ENCODE peak calls at places on chromosomes 7 and 10, in nine cellular contexts. One of them, this sample, is unnamed.
A peak's percentile ranks its signal among the peaks of the same experiment; 100 is the strongest.

GRCh38 chr10:77049896-77050295 is 587.7 kb downstream of the KCNMA1 start:
- DNase-seq in trophoblast cell: peak; percentile 26
- DNase-seq in psoas muscle: no peak
- DNase-seq in RWPE2: no peak
- DNase-seq in H7: no peak
- DNase-seq in epithelial cell of proximal tubule: no peak
- DNase-seq in fibroblast of mammary gland: no peak
- DNase-seq in BJ: peak; percentile 5
- DNase-seq in NB4: no peak
- DNase-seq in this sample: peak; percentile 21

GRCh38 chr7:41428330-41428729 is 274.6 kb downstream of the INHBA start:
- DNase-seq in trophoblast cell: no peak
- DNase-seq in psoas muscle: no peak
- DNase-seq in RWPE2: no peak
- DNase-seq in H7: no peak
- DNase-seq in epithelial cell of proximal tubule: no peak
- DNase-seq in fibroblast of mammary gland: no peak
- DNase-seq in BJ: no peak
- DNase-seq in NB4: no peak
- DNase-seq in this sample: no peak

GRCh38 chr10:60661627-60662026 is 116.7 kb upstream of the CDK1 start:
- DNase-seq in trophoblast cell: peak; percentile 94
- DNase-seq in psoas muscle: no peak
- DNase-seq in RWPE2: no peak
- DNase-seq in H7: no peak
- DNase-seq in epithelial cell of proximal tubule: no peak
- DNase-seq in fibroblast of mammary gland: peak; percentile 12
- DNase-seq in BJ: peak; percentile 14
- DNase-seq in NB4: no peak
- DNase-seq in this sample: no peak

GRCh38 chr7:1355568-1356340 is 103.5 kb downstream of the MICALL2 start:
- DNase-seq in trophoblast cell: no peak
- DNase-seq in psoas muscle: no peak
- DNase-seq in RWPE2: peak; percentile 41
- DNase-seq in H7: peak; percentile 72
- DNase-seq in epithelial cell of proximal tubule: no peak
- DNase-seq in fibroblast of mammary gland: no peak
- DNase-seq in BJ: no peak
- DNase-seq in NB4: no peak
- DNase-seq in this sample: no peak

GRCh38 chr10:79055100-79055782 is 13.5 kb upstream of the ZMIZ1 start:
- DNase-seq in trophoblast cell: no peak
- DNase-seq in psoas muscle: no peak
- DNase-seq in RWPE2: peak; percentile 19
- DNase-seq in H7: no peak
- DNase-seq in epithelial cell of proximal tubule: no peak
- DNase-seq in fibroblast of mammary gland: no peak
- DNase-seq in BJ: no peak
- DNase-seq in NB4: no peak
- DNase-seq in this sample: no peak

GRCh38 chr7:120805636-120806388 is 52.1 kb downstream of the TSPAN12 start:
- DNase-seq in trophoblast cell: peak; percentile 89
- DNase-seq in psoas muscle: no peak
- DNase-seq in RWPE2: no peak
- DNase-seq in H7: peak; percentile 40
- DNase-seq in epithelial cell of proximal tubule: no peak
- DNase-seq in fibroblast of mammary gland: peak; percentile 67
- DNase-seq in BJ: no peak
- DNase-seq in NB4: peak; percentile 71
- DNase-seq in this sample: no peak

GRCh38 chr7:31071316-31071715 is 19.2 kb downstream of the ADCYAP1R1 start:
- DNase-seq in trophoblast cell: no peak
- DNase-seq in psoas muscle: no peak
- DNase-seq in RWPE2: no peak
- DNase-seq in H7: no peak
- DNase-seq in epithelial cell of proximal tubule: no peak
- DNase-seq in fibroblast of mammary gland: no peak
- DNase-seq in BJ: no peak
- DNase-seq in NB4: no peak
- DNase-seq in this sample: no peak

GRCh38 chr7:39367943-39368342 is 198.3 kb upstream of the YAE1 start:
- DNase-seq in trophoblast cell: no peak
- DNase-seq in psoas muscle: no peak
- DNase-seq in RWPE2: no peak
- DNase-seq in H7: no peak
- DNase-seq in epithelial cell of proximal tubule: no peak
- DNase-seq in fibroblast of mammary gland: no peak
- DNase-seq in BJ: no peak
- DNase-seq in NB4: no peak
- DNase-seq in this sample: no peak

GRCh38 chr10:100115011-100115770 is 33.5 kb upstream of the CPN1 start:
- DNase-seq in trophoblast cell: no peak
- DNase-seq in psoas muscle: no peak
- DNase-seq in RWPE2: no peak
- DNase-seq in H7: peak; percentile 53
- DNase-seq in epithelial cell of proximal tubule: no peak
- DNase-seq in fibroblast of mammary gland: no peak
- DNase-seq in BJ: no peak
- DNase-seq in NB4: no peak
- DNase-seq in this sample: no peak

GRCh38 chr7:50416509-50417299 is 33.4 kb downstream of the FIGNL1 start:
- DNase-seq in trophoblast cell: peak; percentile 23
- DNase-seq in psoas muscle: no peak
- DNase-seq in RWPE2: no peak
- DNase-seq in H7: no peak
- DNase-seq in epithelial cell of proximal tubule: no peak
- DNase-seq in fibroblast of mammary gland: no peak
- DNase-seq in BJ: no peak
- DNase-seq in NB4: peak; percentile 85
- DNase-seq in this sample: no peak

GRCh38 chr10:11874568-11875182 is 51.5 kb downstream of the PROSER2 start:
- DNase-seq in trophoblast cell: peak; percentile 91
- DNase-seq in psoas muscle: no peak
- DNase-seq in RWPE2: no peak
- DNase-seq in H7: peak; percentile 89
- DNase-seq in epithelial cell of proximal tubule: no peak
- DNase-seq in fibroblast of mammary gland: peak; percentile 17
- DNase-seq in BJ: no peak
- DNase-seq in NB4: no peak
- DNase-seq in this sample: no peak

GRCh38 chr7:97187067-97187466 is 69.6 kb downstream of the SDHAF3 start:
- DNase-seq in trophoblast cell: no peak
- DNase-seq in psoas muscle: no peak
- DNase-seq in RWPE2: no peak
- DNase-seq in H7: no peak
- DNase-seq in epithelial cell of proximal tubule: no peak
- DNase-seq in fibroblast of mammary gland: peak; percentile 86
- DNase-seq in BJ: peak; percentile 4
- DNase-seq in NB4: peak; percentile 46
- DNase-seq in this sample: peak; percentile 3

GRCh38 chr7:26117142-26117807 is 34.7 kb upstream of the NFE2L3 start:
- DNase-seq in trophoblast cell: no peak
- DNase-seq in psoas muscle: no peak
- DNase-seq in RWPE2: no peak
- DNase-seq in H7: peak; percentile 47
- DNase-seq in epithelial cell of proximal tubule: no peak
- DNase-seq in fibroblast of mammary gland: no peak
- DNase-seq in BJ: no peak
- DNase-seq in NB4: peak; percentile 58
- DNase-seq in this sample: no peak

GRCh38 chr10:33695536-33695935 is 361.1 kb upstream of the NRP1 start:
- DNase-seq in trophoblast cell: no peak
- DNase-seq in psoas muscle: no peak
- DNase-seq in RWPE2: no peak
- DNase-seq in H7: no peak
- DNase-seq in epithelial cell of proximal tubule: no peak
- DNase-seq in fibroblast of mammary gland: no peak
- DNase-seq in BJ: no peak
- DNase-seq in NB4: no peak
- DNase-seq in this sample: no peak

GRCh38 chr7:35718047-35718446 is 23.1 kb upstream of the HERPUD2 start:
- DNase-seq in trophoblast cell: no peak
- DNase-seq in psoas muscle: no peak
- DNase-seq in RWPE2: no peak
- DNase-seq in H7: no peak
- DNase-seq in epithelial cell of proximal tubule: no peak
- DNase-seq in fibroblast of mammary gland: no peak
- DNase-seq in BJ: no peak
- DNase-seq in NB4: no peak
- DNase-seq in this sample: no peak

GRCh38 chr10:69461327-69462025 is 10.2 kb downstream of the TSPAN15 start:
- DNase-seq in trophoblast cell: no peak
- DNase-seq in psoas muscle: no peak
- DNase-seq in RWPE2: no peak
- DNase-seq in H7: no peak
- DNase-seq in epithelial cell of proximal tubule: no peak
- DNase-seq in fibroblast of mammary gland: no peak
- DNase-seq in BJ: no peak
- DNase-seq in NB4: no peak
- DNase-seq in this sample: no peak

GRCh38 chr7:157775560-157776332 is 438.9 kb downstream of the DNAJB6 start:
- DNase-seq in trophoblast cell: no peak
- DNase-seq in psoas muscle: peak; percentile 4
- DNase-seq in RWPE2: no peak
- DNase-seq in H7: no peak
- DNase-seq in epithelial cell of proximal tubule: no peak
- DNase-seq in fibroblast of mammary gland: no peak
- DNase-seq in BJ: no peak
- DNase-seq in NB4: no peak
- DNase-seq in this sample: no peak

GRCh38 chr7:78530351-78530750 is 731.8 kb downstream of the PHTF2 start:
- DNase-seq in trophoblast cell: peak; percentile 20
- DNase-seq in psoas muscle: no peak
- DNase-seq in RWPE2: no peak
- DNase-seq in H7: no peak
- DNase-seq in epithelial cell of proximal tubule: peak; percentile 26
- DNase-seq in fibroblast of mammary gland: peak; percentile 53
- DNase-seq in BJ: peak; percentile 10
- DNase-seq in NB4: peak; percentile 9
- DNase-seq in this sample: peak; percentile 37

GRCh38 chr10:101283762-101284161 is 54.5 kb upstream of the LBX1 start:
- DNase-seq in trophoblast cell: no peak
- DNase-seq in psoas muscle: no peak
- DNase-seq in RWPE2: no peak
- DNase-seq in H7: no peak
- DNase-seq in epithelial cell of proximal tubule: no peak
- DNase-seq in fibroblast of mammary gland: no peak
- DNase-seq in BJ: no peak
- DNase-seq in NB4: no peak
- DNase-seq in this sample: no peak
- H3K4me3 ChIP-seq in trophoblast cell: no peak overlapping the region
- H3K4me3 ChIP-seq in psoas muscle: peak overlapping the region; percentile 38
- H3K4me3 ChIP-seq in RWPE2: no peak overlapping the region
- H3K4me3 ChIP-seq in H7: peak overlapping the region; percentile 42
- H3K4me3 ChIP-seq in epithelial cell of proximal tubule: no peak overlapping the region
- H3K4me3 ChIP-seq in fibroblast of mammary gland: no peak overlapping the region
- H3K4me3 ChIP-seq in BJ: no peak overlapping the region
- H3K4me3 ChIP-seq in NB4: no peak overlapping the region
- H3K4me3 ChIP-seq in this sample: no peak overlapping the region

DNA sequence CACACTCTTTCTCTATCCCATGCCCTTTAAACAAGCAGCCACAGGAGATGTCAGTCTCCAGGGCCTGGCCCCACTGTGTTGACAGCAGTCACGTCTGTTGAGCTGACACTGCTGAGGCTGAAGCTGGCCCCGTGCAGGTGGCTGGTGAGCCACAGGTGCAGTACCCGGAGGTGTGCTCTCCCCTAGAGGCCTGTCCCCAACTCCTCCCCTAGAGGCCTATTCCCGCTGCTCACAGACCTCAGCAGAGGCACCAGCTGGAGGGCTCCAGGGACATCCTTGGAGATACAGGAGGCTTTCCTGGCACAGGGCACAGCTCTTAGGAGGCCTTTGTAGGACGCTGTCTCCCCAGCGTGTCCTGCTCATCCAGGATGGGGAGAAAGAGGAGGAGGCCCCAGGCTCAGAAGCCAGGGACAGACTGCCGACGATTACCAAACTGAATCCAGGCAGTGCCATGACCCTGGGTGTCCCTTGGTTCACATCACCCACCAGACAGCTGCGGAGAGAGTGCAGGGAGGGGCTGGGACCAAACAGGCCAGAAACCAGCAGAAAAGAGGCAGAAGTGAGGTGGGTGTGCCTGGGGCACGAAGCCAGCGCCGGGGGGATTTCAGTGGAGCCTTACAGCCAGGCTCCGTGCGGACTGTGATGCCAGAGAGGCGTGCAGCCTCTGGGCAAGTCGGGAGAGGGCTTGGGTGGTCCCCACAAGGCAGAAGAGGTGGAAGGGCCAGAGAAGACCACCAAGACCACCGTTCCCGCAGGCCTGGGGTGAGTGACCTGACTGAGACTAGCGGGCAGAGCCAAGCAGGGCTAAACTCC is 18.5 kb upstream of the TTYH3 start:
- DNase-seq in trophoblast cell: no peak
- DNase-seq in psoas muscle: no peak
- DNase-seq in RWPE2: no peak
- DNase-seq in H7: peak; percentile 80
- DNase-seq in epithelial cell of proximal tubule: no peak
- DNase-seq in fibroblast of mammary gland: no peak
- DNase-seq in BJ: no peak
- DNase-seq in NB4: no peak
- DNase-seq in this sample: no peak
- H3K4me3 ChIP-seq in trophoblast cell: no peak overlapping the region
- H3K4me3 ChIP-seq in psoas muscle: peak overlapping the region; percentile 37
- H3K4me3 ChIP-seq in RWPE2: no peak overlapping the region
- H3K4me3 ChIP-seq in H7: no peak overlapping the region
- H3K4me3 ChIP-seq in epithelial cell of proximal tubule: no peak overlapping the region
- H3K4me3 ChIP-seq in fibroblast of mammary gland: no peak overlapping the region
- H3K4me3 ChIP-seq in BJ: no peak overlapping the region
- H3K4me3 ChIP-seq in NB4: no peak overlapping the region
- H3K4me3 ChIP-seq in this sample: no peak overlapping the region

GRCh38 chr10:13890617-13891541 is 304.1 kb downstream of the PRPF18 start:
- DNase-seq in trophoblast cell: peak; percentile 38
- DNase-seq in psoas muscle: peak; percentile 44
- DNase-seq in RWPE2: no peak
- DNase-seq in H7: peak; percentile 64
- DNase-seq in epithelial cell of proximal tubule: no peak
- DNase-seq in fibroblast of mammary gland: peak; percentile 51
- DNase-seq in BJ: no peak
- DNase-seq in NB4: no peak
- DNase-seq in this sample: no peak
- H3K4me3 ChIP-seq in trophoblast cell: peak overlapping the region; percentile 49
- H3K4me3 ChIP-seq in psoas muscle: peak overlapping the region; percentile 66
- H3K4me3 ChIP-seq in RWPE2: peak overlapping the region; percentile 27
- H3K4me3 ChIP-seq in H7: peak overlapping the region; percentile 66
- H3K4me3 ChIP-seq in epithelial cell of proximal tubule: peak overlapping the region; percentile 57
- H3K4me3 ChIP-seq in fibroblast of mammary gland: peak overlapping the region; percentile 71
- H3K4me3 ChIP-seq in BJ: peak overlapping the region; percentile 56
- H3K4me3 ChIP-seq in NB4: no peak overlapping the region
- H3K4me3 ChIP-seq in this sample: peak overlapping the region; percentile 67

DNA sequence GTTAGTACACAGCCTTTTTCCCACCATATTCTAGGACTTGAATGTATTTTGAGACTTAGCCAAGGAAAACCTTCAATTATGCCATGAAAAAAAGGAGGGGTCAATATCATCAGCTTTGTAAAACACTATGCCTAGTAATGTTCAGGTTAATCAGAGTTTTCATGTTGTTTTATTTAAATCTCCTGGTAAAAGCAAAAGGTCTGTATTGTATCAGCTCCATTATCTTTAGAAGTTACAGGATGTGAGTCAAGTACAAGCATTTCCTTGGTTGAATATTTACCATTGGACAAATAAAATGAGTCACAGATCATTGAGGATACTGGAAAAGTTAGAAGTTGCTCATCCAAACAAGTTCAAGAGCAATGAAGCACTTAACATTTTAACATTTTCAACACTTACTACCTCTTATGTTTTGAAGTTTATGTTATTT is 89.9 kb upstream of the CAPZA2 start:
- DNase-seq in trophoblast cell: peak; percentile 11
- DNase-seq in psoas muscle: no peak
- DNase-seq in RWPE2: no peak
- DNase-seq in H7: no peak
- DNase-seq in epithelial cell of proximal tubule: peak; percentile 97
- DNase-seq in fibroblast of mammary gland: peak; percentile 77
- DNase-seq in BJ: peak; percentile 52
- DNase-seq in NB4: no peak
- DNase-seq in this sample: no peak
- H3K4me3 ChIP-seq in trophoblast cell: no peak overlapping the region
- H3K4me3 ChIP-seq in psoas muscle: no peak overlapping the region
- H3K4me3 ChIP-seq in RWPE2: no peak overlapping the region
- H3K4me3 ChIP-seq in H7: no peak overlapping the region
- H3K4me3 ChIP-seq in epithelial cell of proximal tubule: no peak overlapping the region
- H3K4me3 ChIP-seq in fibroblast of mammary gland: no peak overlapping the region
- H3K4me3 ChIP-seq in BJ: no peak overlapping the region
- H3K4me3 ChIP-seq in NB4: no peak overlapping the region
- H3K4me3 ChIP-seq in this sample: no peak overlapping the region